ENCODE peak calls at places on chromosomes 11 and 22, in seven cellular contexts. X is CD8-positive, alpha-beta T cell; I is fibroblast of lung; R is small intestine; E is sigmoid colon; A is heart left ventricle; C is right atrium auricular region. D is an unnamed sample.

GRCh38 chr11:31797227-31798056 is 13.7 kb downstream of the PAX6 start:
- DNase-seq in A (no peak), C (no peak), R (no peak), E (no peak), X (no peak), I (no peak), D (no peak)

GRCh38 chr11:66692871-66693331 is 15.2 kb upstream of the RBM4B start:
- DNase-seq in A (no peak), C (no peak), I (no peak), X (no peak), E (no peak), R (no peak), D (no peak)

GRCh38 chr11:63779044-63779443 is 10.5 kb upstream of the ZFTA start:
- DNase-seq in X (no peak), E (no peak), I (no peak), R (no peak), A (no peak), C (no peak), D (no peak)

GRCh38 chr22:31829505-31829904 is 75.7 kb downstream of the DEPDC5 start:
- DNase-seq in I (peak; percentile 83), R (peak; percentile 38), C (no peak), A (no peak), E (no peak), X (no peak), D (peak; percentile 55)

GRCh38 chr11:60899021-60899936 is 7.1 kb downstream of the PRPF19 start:
- DNase-seq in E (peak; percentile 64), C (no peak), I (peak; percentile 76), R (peak; percentile 64), A (no peak), X (no peak), D (peak; percentile 24)

GRCh38 chr11:2847511-2847910 is 38.1 kb downstream of the CDKN1C start:
- DNase-seq in I (no peak), E (no peak), C (no peak), A (no peak), X (no peak), R (no peak), D (no peak)

GRCh38 chr22:50105529-50106100 is 15.8 kb downstream of the MOV10L1 start:
- DNase-seq in X (no peak), R (no peak), A (no peak), I (peak; percentile 61), E (no peak), C (no peak), D (no peak)

GRCh38 chr22:36613958-36614357 is 85.0 kb upstream of the EIF3D start:
- DNase-seq in E (no peak), X (no peak), C (no peak), A (no peak), R (no peak), I (no peak), D (peak; percentile 66)

GRCh38 chr11:16613401-16614381 is 124.8 kb upstream of the C11orf58 start:
- DNase-seq in R (peak; percentile 82), C (peak; percentile 94), E (peak; percentile 89), I (peak; percentile 87), A (peak; percentile 94), X (peak; percentile 41), D (peak; percentile 92)

GRCh38 chr11:125562430-125562829 is 6.8 kb upstream of the EI24 start:
- DNase-seq in I (no peak), A (no peak), R (no peak), C (no peak), X (no peak), E (no peak), D (no peak)

GRCh38 chr11:2819316-2819715 is 66.3 kb downstream of the CDKN1C start:
- DNase-seq in C (no peak), R (no peak), I (no peak), A (no peak), X (no peak), E (no peak), D (no peak)

GRCh38 chr11:82174610-82175009 is 559.1 kb downstream of the FAM181B start:
- DNase-seq in R (no peak), X (no peak), I (no peak), A (no peak), E (no peak), C (no peak), D (peak; percentile 35)

GRCh38 chr11:46914363-46914762 is 4.0 kb downstream of the LRP4 start:
- DNase-seq in C (no peak), R (no peak), X (no peak), E (no peak), A (peak; percentile 74), I (peak; percentile 39), D (no peak)

GRCh38 chr22:31248965-31249940 is 37.2 kb downstream of the LIMK2 start:
- DNase-seq in C (no peak), R (no peak), I (no peak), A (no peak), E (peak; percentile 33), X (no peak), D (no peak)

GRCh38 chr11:73651661-73652045 is 5.3 kb downstream of the PLEKHB1 start:
- DNase-seq in I (no peak), C (no peak), E (no peak), A (no peak), X (no peak), R (no peak), D (no peak)

GRCh38 chr22:22959147-22959827 is 71.7 kb downstream of the IGLL5 start:
- DNase-seq in E (peak; percentile 83), I (peak; percentile 82), C (peak; percentile 78), X (peak; percentile 64), R (peak; percentile 78), A (peak; percentile 73), D (peak; percentile 81)

GRCh38 chr11:587978-588380 is 11.7 kb downstream of the PHRF1 start:
- DNase-seq in A (no peak), C (peak; percentile 70), X (peak; percentile 42), E (no peak), I (peak; percentile 86), R (peak; percentile 95), D (no peak)

GRCh38 chr11:69972351-69972802 is 105.7 kb upstream of the ANO1 start:
- DNase-seq in C (no peak), R (no peak), X (no peak), E (no peak), I (no peak), A (no peak), D (no peak)

GRCh38 chr11:94934836-94935235 is 38.5 kb downstream of the CWC15 start:
- DNase-seq in I (no peak), R (no peak), X (no peak), E (no peak), C (no peak), A (no peak), D (no peak)

GRCh38 chr11:43649501-43649900 is 31.0 kb upstream of the HSD17B12 start:
- DNase-seq in X (no peak), E (no peak), C (no peak), I (no peak), R (no peak), A (no peak), D (no peak)

GRCh38 chr22:49518436-49518970 is 309.2 kb downstream of the BRD1 start:
- DNase-seq in C (no peak), A (no peak), I (no peak), R (no peak), E (no peak), X (no peak), D (no peak)

GRCh38 chr22:44578516-44579230 is 80.6 kb upstream of the RTL6 start:
- DNase-seq in I (no peak), A (no peak), X (no peak), E (peak; percentile 50), R (no peak), C (no peak), D (no peak)
- H3K4me1 ChIP-seq in I (no peaks in the 10 kb centered on the region), A (no peaks in the 10 kb centered on the region), X (no peaks in the 10 kb centered on the region), E (no peaks in the 10 kb centered on the region), R (no peaks in the 10 kb centered on the region), C (no peaks in the 10 kb centered on the region), D (no peaks in the 10 kb centered on the region)

GRCh38 chr11:7599209-7599608 is 74.1 kb downstream of the CYB5R2 start:
- DNase-seq in C (no peak), X (no peak), A (no peak), R (no peak), E (no peak), I (no peak), D (no peak)
- H3K4me1 ChIP-seq in C (no peaks in the 10 kb centered on the region), X (no peaks in the 10 kb centered on the region), A (no peaks in the 10 kb centered on the region), R (peaks cover 6% of the 10 kb centered on the region), E (no peaks in the 10 kb centered on the region), I (no peaks in the 10 kb centered on the region), D (no peaks in the 10 kb centered on the region)

DNA sequence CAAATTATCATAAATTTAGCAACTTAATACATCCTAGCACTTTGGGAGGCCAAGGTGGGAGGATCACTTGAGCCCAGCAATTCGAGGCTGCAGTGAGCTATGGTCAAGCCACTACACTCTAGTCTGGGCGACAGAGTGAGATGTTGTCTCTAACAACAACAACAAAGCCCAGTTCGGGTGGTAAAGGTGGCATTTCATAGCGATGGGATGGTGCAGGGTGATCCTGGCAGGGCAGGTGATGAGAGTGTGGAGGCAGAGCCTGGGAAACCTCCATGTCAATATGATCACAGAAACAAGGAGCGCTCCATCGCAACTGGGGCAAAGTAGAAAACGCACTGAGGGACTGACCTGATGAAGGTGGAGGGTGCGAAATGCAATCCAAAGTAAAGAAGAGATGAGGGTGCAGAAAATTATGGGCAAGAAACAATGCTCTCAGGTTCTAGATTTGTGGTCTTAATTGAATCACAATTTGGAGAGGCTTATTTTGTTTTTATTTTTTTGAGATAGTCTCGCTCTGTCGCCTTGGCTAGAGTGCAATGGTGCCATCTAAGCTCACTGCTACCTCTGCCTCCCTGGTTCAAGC is 32.8 kb upstream of the CLDN5 start:
- DNase-seq in X (no peak), A (no peak), R (no peak), C (no peak), I (no peak), E (no peak), D (no peak)
- H3K4me1 ChIP-seq in X (no peaks in the 10 kb centered on the region), A (no peaks in the 10 kb centered on the region), R (no peaks in the 10 kb centered on the region), C (no peaks in the 10 kb centered on the region), I (no peaks in the 10 kb centered on the region), E (no peaks in the 10 kb centered on the region), D (no peaks in the 10 kb centered on the region)

GRCh38 chr11:57770793-57771192 is 9.2 kb downstream of the CTNND1 start:
- DNase-seq in C (no peak), A (no peak), I (no peak), X (no peak), E (no peak), R (no peak), D (no peak)

GRCh38 chr11:57775474-57775873 is 13.9 kb downstream of the CTNND1 start:
- DNase-seq in A (peak; percentile 51), X (no peak), R (no peak), E (no peak), C (no peak), I (no peak), D (peak; percentile 55)

GRCh38 chr11:57773026-57773598 is 11.5 kb downstream of the CTNND1 start:
- DNase-seq in A (no peak), I (no peak), E (no peak), X (no peak), R (peak; percentile 41), C (no peak), D (no peak)

GRCh38 chr11:57772562-57772961 is 11.0 kb downstream of the CTNND1 start:
- DNase-seq in R (no peak), A (no peak), X (no peak), I (no peak), C (no peak), E (no peak), D (no peak)

GRCh38 chr11:57771365-57771764 is 9.8 kb downstream of the CTNND1 start:
- DNase-seq in R (no peak), X (no peak), I (no peak), E (no peak), C (no peak), A (no peak), D (no peak)
- H3K4me1 ChIP-seq in R (peaks cover 22% of the 10 kb centered on the region), X (no peaks in the 10 kb centered on the region), I (peaks cover 8% of the 10 kb centered on the region), E (peaks cover 88% of the 10 kb centered on the region), C (no peaks in the 10 kb centered on the region), A (peaks cover 97% of the 10 kb centered on the region), D (peaks cover 9% of the 10 kb centered on the region)